ENCODE peak calls at places on chromosomes 16 and 17, in eight cellular contexts. P is right cardiac atrium; K is CD4-positive, CD25-positive, alpha-beta regulatory T cell; V is CD4-positive, alpha-beta T cell; C is stimulated activated CD8-positive, alpha-beta memory T cell treated with anti-CD3 and anti-CD28 coated beads, Interleukin-2, amount 100 ng/mL, for 1 hour; Y is foreskin fibroblast; Z is activated CD4-positive, alpha-beta T cell treated with anti-CD3 and anti-CD28 coated beads, Interleukin-2, amount 50 U/mL, for 48 hours; X is H4. L is an unnamed sample.

GRCh38 chr16:66975302-66975893 is 13.0 kb upstream of the CES4A start:
- DNase-seq in P (no peak), K (no peak), V (no peak), C (no peak), Y (no peak), Z (no peak), X (no peak), L (no peak)

GRCh38 chr17:38421224-38421841 is 6.9 kb upstream of the ARHGAP23 start:
- DNase-seq in P (no peak), K (no peak), V (no peak), C (no peak), Y (peak; percentile 71), Z (no peak), X (no peak), L (no peak)

GRCh38 chr17:11693284-11693683 is 95.0 kb downstream of the DNAH9 start:
- DNase-seq in P (no peak), K (no peak), V (no peak), C (no peak), Y (no peak), Z (no peak), X (no peak), L (no peak)

GRCh38 chr17:40553694-40554534 is 11.4 kb downstream of the CCR7 start:
- DNase-seq in P (peak; percentile 92), K (no peak), V (no peak), C (no peak), Y (peak; percentile 78), Z (peak; percentile 49), X (no peak), L (no peak)

GRCh38 chr17:63774141-63774981 is at the start of gene DDX42:
- DNase-seq in P (peak; percentile 91), K (no peak), V (peak; percentile 87), C (no peak), Y (peak; percentile 75), Z (peak; percentile 92), X (peak; percentile 31), L (peak; percentile 56)

GRCh38 chr17:75238684-75239191 is 22.7 kb downstream of the GGA3 start:
- DNase-seq in P (peak; percentile 51), K (peak; percentile 62), V (peak; percentile 46), C (peak; percentile 21), Y (peak; percentile 81), Z (peak; percentile 68), X (peak; percentile 80), L (peak; percentile 68)

GRCh38 chr16:25614836-25615235 is 76.9 kb upstream of the HS3ST4 start:
- DNase-seq in P (no peak), K (no peak), V (no peak), C (no peak), Y (no peak), Z (no peak), X (no peak), L (no peak)

GRCh38 chr17:20073056-20073979 is 64.2 kb downstream of the SPECC1 start:
- DNase-seq in P (peak; percentile 40), K (no peak), V (peak; percentile 28), C (peak; percentile 19), Y (peak; percentile 44), Z (peak; percentile 49), X (no peak), L (no peak)

GRCh38 chr16:15464401-15465186 is 30.2 kb downstream of the BMERB1 start:
- DNase-seq in P (no peak), K (no peak), V (no peak), C (no peak), Y (no peak), Z (no peak), X (peak; percentile 50), L (no peak)

GRCh38 chr16:72814226-72814625 is 233.7 kb downstream of the ZFHX3 start:
- DNase-seq in P (no peak), K (no peak), V (no peak), C (no peak), Y (no peak), Z (no peak), X (no peak), L (no peak)

GRCh38 chr17:31190351-31190750 is 95.6 kb downstream of the NF1 start:
- DNase-seq in P (no peak), K (no peak), V (no peak), C (no peak), Y (no peak), Z (no peak), X (no peak), L (no peak)

GRCh38 chr17:62780273-62780672 is 27.8 kb downstream of the MARCHF10 start:
- DNase-seq in P (no peak), K (no peak), V (no peak), C (no peak), Y (no peak), Z (no peak), X (peak; percentile 54), L (no peak)

GRCh38 chr16:88881090-88881580 is 14.7 kb upstream of the PABPN1L start:
- DNase-seq in P (no peak), K (no peak), V (no peak), C (no peak), Y (no peak), Z (no peak), X (no peak), L (no peak)

GRCh38 chr17:17855334-17855725 is 18.5 kb upstream of the SREBF1 start:
- DNase-seq in P (no peak), K (no peak), V (no peak), C (no peak), Y (no peak), Z (no peak), X (no peak), L (no peak)

GRCh38 chr17:7626307-7626706 is 1.3 kb downstream of the SAT2 start:
- DNase-seq in P (no peak), K (no peak), V (no peak), C (no peak), Y (no peak), Z (no peak), X (no peak), L (no peak)

GRCh38 chr17:12745481-12745880 is 43.8 kb upstream of the ARHGAP44 start:
- DNase-seq in P (no peak), K (no peak), V (no peak), C (no peak), Y (no peak), Z (no peak), X (no peak), L (no peak)

GRCh38 chr16:57260294-57260929 is 15.4 kb downstream of the ARL2BP start:
- DNase-seq in P (no peak), K (no peak), V (peak; percentile 34), C (no peak), Y (peak; percentile 77), Z (no peak), X (peak; percentile 42), L (peak; percentile 59)

GRCh38 chr17:8120520-8121443 is 2.5 kb upstream of the ALOXE3 start:
- DNase-seq in P (peak; percentile 59), K (peak; percentile 32), V (peak; percentile 42), C (no peak), Y (peak; percentile 85), Z (peak; percentile 90), X (peak; percentile 60), L (peak; percentile 83)

GRCh38 chr16:3192476-3193019 is 4.5 kb downstream of the OR1F1 start:
- DNase-seq in P (no peak), K (no peak), V (no peak), C (no peak), Y (no peak), Z (no peak), X (no peak), L (no peak)

GRCh38 chr16:10368984-10369551 is 16.8 kb upstream of the ATF7IP2 start:
- DNase-seq in P (no peak), K (no peak), V (no peak), C (no peak), Y (no peak), Z (no peak), X (peak; percentile 14), L (no peak)

GRCh38 chr17:8175795-8176196 is 384 bp downstream of the TMEM107 start:
- DNase-seq in P (no peak), K (no peak), V (no peak), C (no peak), Y (peak; percentile 42), Z (peak; percentile 28), X (no peak), L (no peak)

GRCh38 chr17:28563475-28563874 is 7.8 kb downstream of the PIGS start:
- DNase-seq in P (no peak), K (no peak), V (no peak), C (no peak), Y (peak; percentile 57), Z (no peak), X (no peak), L (no peak)

GRCh38 chr17:63274156-63274555 is 171.9 kb downstream of the CYB561 start:
- DNase-seq in P (peak; percentile 53), K (no peak), V (no peak), C (no peak), Y (peak; percentile 95), Z (no peak), X (no peak), L (peak; percentile 38)

GRCh38 chr17:67518881-67519280 is 141.8 kb downstream of the PITPNC1 start:
- DNase-seq in P (no peak), K (no peak), V (no peak), C (no peak), Y (peak; percentile 77), Z (no peak), X (no peak), L (no peak)